ENCODE peak calls at places on chromosomes 3 and 15, in nine cellular contexts. One of them, this sample, is unnamed.

GRCh38 chr15:66789029-66790025 is 87.3 kb downstream of the SMAD6 start:
- DNase-seq in pulmonary artery endothelial cell: no peak
- DNase-seq in endothelial cell of umbilical vein: peak
- DNase-seq in RWPE2: no peak
- DNase-seq in right cardiac atrium: peak
- DNase-seq in NCI-H524: peak
- DNase-seq in pons: no peak
- DNase-seq in left ventricle myocardium superior: peak
- DNase-seq in fibroblast of the aortic adventitia: peak
- DNase-seq in this sample: no peak

GRCh38 chr3:127780536-127781400 is 41.5 kb downstream of the MGLL start:
- DNase-seq in NCI-H524: no peak
- DNase-seq in right cardiac atrium: no peak
- DNase-seq in fibroblast of the aortic adventitia: peak
- DNase-seq in RWPE2: no peak
- DNase-seq in endothelial cell of umbilical vein: no peak
- DNase-seq in pulmonary artery endothelial cell: no peak
- DNase-seq in left ventricle myocardium superior: no peak
- DNase-seq in pons: no peak
- DNase-seq in this sample: no peak

GRCh38 chr3:141240290-141241247 is 8.9 kb downstream of the PXYLP1 start:
- DNase-seq in pulmonary artery endothelial cell: no peak
- DNase-seq in left ventricle myocardium superior: no peak
- DNase-seq in endothelial cell of umbilical vein: no peak
- DNase-seq in RWPE2: no peak
- DNase-seq in fibroblast of the aortic adventitia: no peak
- DNase-seq in right cardiac atrium: no peak
- DNase-seq in pons: no peak
- DNase-seq in NCI-H524: no peak
- DNase-seq in this sample: no peak

GRCh38 chr15:82944038-82944437 is 8.5 kb downstream of the HOMER2 start:
- DNase-seq in endothelial cell of umbilical vein: no peak
- DNase-seq in pulmonary artery endothelial cell: no peak
- DNase-seq in left ventricle myocardium superior: no peak
- DNase-seq in fibroblast of the aortic adventitia: no peak
- DNase-seq in RWPE2: no peak
- DNase-seq in NCI-H524: no peak
- DNase-seq in pons: no peak
- DNase-seq in right cardiac atrium: no peak
- DNase-seq in this sample: no peak

GRCh38 chr3:133854971-133855370 is 40.7 kb downstream of the RAB6B start:
- DNase-seq in pulmonary artery endothelial cell: no peak
- DNase-seq in fibroblast of the aortic adventitia: no peak
- DNase-seq in left ventricle myocardium superior: no peak
- DNase-seq in RWPE2: no peak
- DNase-seq in pons: peak
- DNase-seq in right cardiac atrium: no peak
- DNase-seq in endothelial cell of umbilical vein: no peak
- DNase-seq in NCI-H524: no peak
- DNase-seq in this sample: peak

GRCh38 chr3:12440927-12441326 is 43.4 kb upstream of the TSEN2 start:
- DNase-seq in right cardiac atrium: peak
- DNase-seq in RWPE2: no peak
- DNase-seq in pulmonary artery endothelial cell: no peak
- DNase-seq in left ventricle myocardium superior: peak
- DNase-seq in endothelial cell of umbilical vein: no peak
- DNase-seq in pons: no peak
- DNase-seq in NCI-H524: no peak
- DNase-seq in fibroblast of the aortic adventitia: peak
- DNase-seq in this sample: peak

GRCh38 chr15:49888341-49888693 is 230.7 kb downstream of the ATP8B4 start:
- DNase-seq in NCI-H524: no peak
- DNase-seq in RWPE2: no peak
- DNase-seq in pulmonary artery endothelial cell: no peak
- DNase-seq in endothelial cell of umbilical vein: no peak
- DNase-seq in left ventricle myocardium superior: no peak
- DNase-seq in pons: no peak
- DNase-seq in right cardiac atrium: no peak
- DNase-seq in fibroblast of the aortic adventitia: no peak
- DNase-seq in this sample: no peak

GRCh38 chr15:75723847-75724660 is 11.4 kb upstream of the CSPG4 start:
- DNase-seq in RWPE2: peak
- DNase-seq in endothelial cell of umbilical vein: peak
- DNase-seq in pulmonary artery endothelial cell: peak
- DNase-seq in right cardiac atrium: peak
- DNase-seq in NCI-H524: no peak
- DNase-seq in left ventricle myocardium superior: peak
- DNase-seq in fibroblast of the aortic adventitia: peak
- DNase-seq in pons: peak
- DNase-seq in this sample: peak

GRCh38 chr15:25903024-25903581 is 40.0 kb upstream of the ATP10A start:
- DNase-seq in left ventricle myocardium superior: no peak
- DNase-seq in pulmonary artery endothelial cell: no peak
- DNase-seq in NCI-H524: no peak
- DNase-seq in fibroblast of the aortic adventitia: peak
- DNase-seq in RWPE2: no peak
- DNase-seq in pons: no peak
- DNase-seq in right cardiac atrium: no peak
- DNase-seq in endothelial cell of umbilical vein: no peak
- DNase-seq in this sample: no peak

GRCh38 chr3:122958290-122958689 is 69.3 kb downstream of the SEMA5B start:
- DNase-seq in RWPE2: no peak
- DNase-seq in left ventricle myocardium superior: no peak
- DNase-seq in fibroblast of the aortic adventitia: no peak
- DNase-seq in NCI-H524: no peak
- DNase-seq in right cardiac atrium: no peak
- DNase-seq in pons: no peak
- DNase-seq in endothelial cell of umbilical vein: no peak
- DNase-seq in pulmonary artery endothelial cell: no peak
- DNase-seq in this sample: no peak

GRCh38 chr3:157573281-157573680 is 70.1 kb upstream of the VEPH1 start:
- DNase-seq in endothelial cell of umbilical vein: no peak
- DNase-seq in pons: no peak
- DNase-seq in right cardiac atrium: no peak
- DNase-seq in NCI-H524: no peak
- DNase-seq in pulmonary artery endothelial cell: no peak
- DNase-seq in fibroblast of the aortic adventitia: peak
- DNase-seq in left ventricle myocardium superior: no peak
- DNase-seq in RWPE2: no peak
- DNase-seq in this sample: no peak

GRCh38 chr15:75042730-75043508 is 19.5 kb downstream of the PPCDC start:
- DNase-seq in pons: peak
- DNase-seq in NCI-H524: peak
- DNase-seq in right cardiac atrium: peak
- DNase-seq in left ventricle myocardium superior: peak
- DNase-seq in endothelial cell of umbilical vein: peak
- DNase-seq in fibroblast of the aortic adventitia: peak
- DNase-seq in pulmonary artery endothelial cell: no peak
- DNase-seq in RWPE2: no peak
- DNase-seq in this sample: peak

GRCh38 chr3:30203301-30203700 is 403.1 kb upstream of the TGFBR2 start:
- DNase-seq in RWPE2: no peak
- DNase-seq in fibroblast of the aortic adventitia: no peak
- DNase-seq in NCI-H524: no peak
- DNase-seq in endothelial cell of umbilical vein: no peak
- DNase-seq in pons: no peak
- DNase-seq in right cardiac atrium: no peak
- DNase-seq in left ventricle myocardium superior: no peak
- DNase-seq in pulmonary artery endothelial cell: no peak
- DNase-seq in this sample: no peak

GRCh38 chr3:126389112-126389791 is 5.5 kb upstream of the CFAP100 start:
- DNase-seq in left ventricle myocardium superior: peak
- DNase-seq in endothelial cell of umbilical vein: peak
- DNase-seq in pulmonary artery endothelial cell: peak
- DNase-seq in pons: peak
- DNase-seq in RWPE2: no peak
- DNase-seq in fibroblast of the aortic adventitia: peak
- DNase-seq in NCI-H524: peak
- DNase-seq in right cardiac atrium: peak
- DNase-seq in this sample: peak

GRCh38 chr15:57947282-57947681 is 118.2 kb downstream of the ALDH1A2 start:
- DNase-seq in NCI-H524: no peak
- DNase-seq in fibroblast of the aortic adventitia: no peak
- DNase-seq in right cardiac atrium: no peak
- DNase-seq in pons: no peak
- DNase-seq in endothelial cell of umbilical vein: peak
- DNase-seq in RWPE2: no peak
- DNase-seq in left ventricle myocardium superior: no peak
- DNase-seq in pulmonary artery endothelial cell: no peak
- DNase-seq in this sample: no peak

GRCh38 chr3:52021869-52022268 is 26.2 kb upstream of the RPL29 start:
- DNase-seq in right cardiac atrium: peak
- DNase-seq in RWPE2: no peak
- DNase-seq in pons: no peak
- DNase-seq in endothelial cell of umbilical vein: no peak
- DNase-seq in pulmonary artery endothelial cell: no peak
- DNase-seq in NCI-H524: peak
- DNase-seq in left ventricle myocardium superior: peak
- DNase-seq in fibroblast of the aortic adventitia: no peak
- DNase-seq in this sample: peak

GRCh38 chr3:39639344-39640236 is 169.8 kb upstream of the MYRIP start:
- DNase-seq in endothelial cell of umbilical vein: peak
- DNase-seq in RWPE2: peak
- DNase-seq in pons: peak
- DNase-seq in NCI-H524: no peak
- DNase-seq in pulmonary artery endothelial cell: peak
- DNase-seq in fibroblast of the aortic adventitia: peak
- DNase-seq in left ventricle myocardium superior: no peak
- DNase-seq in right cardiac atrium: no peak
- DNase-seq in this sample: no peak

GRCh38 chr3:110933786-110934415 is 137.7 kb upstream of the NECTIN3 start:
- DNase-seq in right cardiac atrium: no peak
- DNase-seq in RWPE2: no peak
- DNase-seq in endothelial cell of umbilical vein: no peak
- DNase-seq in fibroblast of the aortic adventitia: no peak
- DNase-seq in pulmonary artery endothelial cell: no peak
- DNase-seq in left ventricle myocardium superior: no peak
- DNase-seq in NCI-H524: no peak
- DNase-seq in pons: no peak
- DNase-seq in this sample: no peak

GRCh38 chr3:169628567-169628966 is 34.9 kb downstream of the MECOM start:
- DNase-seq in pulmonary artery endothelial cell: no peak
- DNase-seq in RWPE2: no peak
- DNase-seq in left ventricle myocardium superior: no peak
- DNase-seq in endothelial cell of umbilical vein: no peak
- DNase-seq in fibroblast of the aortic adventitia: no peak
- DNase-seq in pons: no peak
- DNase-seq in NCI-H524: no peak
- DNase-seq in right cardiac atrium: no peak
- DNase-seq in this sample: no peak

GRCh38 chr15:90165659-90166489 is 35.3 kb upstream of the SEMA4B start:
- DNase-seq in fibroblast of the aortic adventitia: peak
- DNase-seq in pulmonary artery endothelial cell: peak
- DNase-seq in NCI-H524: no peak
- DNase-seq in endothelial cell of umbilical vein: peak
- DNase-seq in pons: no peak
- DNase-seq in right cardiac atrium: peak
- DNase-seq in left ventricle myocardium superior: peak
- DNase-seq in RWPE2: peak
- DNase-seq in this sample: peak

GRCh38 chr3:112531358-112531781 is 30.4 kb downstream of the ATG3 start:
- DNase-seq in RWPE2: no peak
- DNase-seq in pons: peak
- DNase-seq in NCI-H524: peak
- DNase-seq in left ventricle myocardium superior: no peak
- DNase-seq in endothelial cell of umbilical vein: peak
- DNase-seq in right cardiac atrium: no peak
- DNase-seq in pulmonary artery endothelial cell: no peak
- DNase-seq in fibroblast of the aortic adventitia: peak
- DNase-seq in this sample: no peak

GRCh38 chr3:103966749-103967148 is 1400.0 kb upstream of the ALCAM start:
- DNase-seq in endothelial cell of umbilical vein: no peak
- DNase-seq in NCI-H524: no peak
- DNase-seq in RWPE2: no peak
- DNase-seq in pulmonary artery endothelial cell: no peak
- DNase-seq in fibroblast of the aortic adventitia: no peak
- DNase-seq in right cardiac atrium: no peak
- DNase-seq in left ventricle myocardium superior: no peak
- DNase-seq in pons: no peak
- DNase-seq in this sample: no peak

GRCh38 chr3:33438284-33438668 is 1.9 kb downstream of the UBP1 start:
- DNase-seq in right cardiac atrium: no peak
- DNase-seq in pons: peak
- DNase-seq in fibroblast of the aortic adventitia: peak
- DNase-seq in RWPE2: no peak
- DNase-seq in left ventricle myocardium superior: no peak
- DNase-seq in NCI-H524: peak
- DNase-seq in endothelial cell of umbilical vein: peak
- DNase-seq in pulmonary artery endothelial cell: no peak
- DNase-seq in this sample: no peak

GRCh38 chr15:81157939-81158223 is 23.8 kb downstream of the CFAP161 start:
- DNase-seq in fibroblast of the aortic adventitia: no peak
- DNase-seq in pons: no peak
- DNase-seq in RWPE2: no peak
- DNase-seq in right cardiac atrium: no peak
- DNase-seq in pulmonary artery endothelial cell: no peak
- DNase-seq in NCI-H524: no peak
- DNase-seq in left ventricle myocardium superior: no peak
- DNase-seq in endothelial cell of umbilical vein: no peak
- DNase-seq in this sample: no peak

GRCh38 chr15:90955911-90956310 is 1.2 kb downstream of the RCCD1 start:
- DNase-seq in NCI-H524: no peak
- DNase-seq in pulmonary artery endothelial cell: no peak
- DNase-seq in right cardiac atrium: no peak
- DNase-seq in left ventricle myocardium superior: no peak
- DNase-seq in RWPE2: no peak
- DNase-seq in endothelial cell of umbilical vein: no peak
- DNase-seq in pons: no peak
- DNase-seq in fibroblast of the aortic adventitia: no peak
- DNase-seq in this sample: no peak

GRCh38 chr3:163468531-163469335 is 1609.6 kb downstream of the SI start:
- DNase-seq in endothelial cell of umbilical vein: no peak
- DNase-seq in left ventricle myocardium superior: no peak
- DNase-seq in pulmonary artery endothelial cell: no peak
- DNase-seq in NCI-H524: no peak
- DNase-seq in pons: no peak
- DNase-seq in RWPE2: no peak
- DNase-seq in right cardiac atrium: no peak
- DNase-seq in fibroblast of the aortic adventitia: no peak
- DNase-seq in this sample: no peak

GRCh38 chr3:24244491-24244890 is 250.2 kb downstream of the THRB start:
- DNase-seq in pulmonary artery endothelial cell: no peak
- DNase-seq in right cardiac atrium: no peak
- DNase-seq in endothelial cell of umbilical vein: no peak
- DNase-seq in left ventricle myocardium superior: no peak
- DNase-seq in pons: no peak
- DNase-seq in NCI-H524: no peak
- DNase-seq in fibroblast of the aortic adventitia: no peak
- DNase-seq in RWPE2: no peak
- DNase-seq in this sample: no peak

GRCh38 chr15:65979316-65979715 is 110.0 kb downstream of the RAB11A start:
- DNase-seq in pulmonary artery endothelial cell: no peak
- DNase-seq in endothelial cell of umbilical vein: no peak
- DNase-seq in NCI-H524: peak
- DNase-seq in RWPE2: no peak
- DNase-seq in pons: no peak
- DNase-seq in right cardiac atrium: no peak
- DNase-seq in left ventricle myocardium superior: no peak
- DNase-seq in fibroblast of the aortic adventitia: no peak
- DNase-seq in this sample: peak

GRCh38 chr3:129892857-129893615 is 475 bp downstream of the TMCC1 start:
- DNase-seq in pons: peak
- DNase-seq in NCI-H524: peak
- DNase-seq in left ventricle myocardium superior: peak
- DNase-seq in right cardiac atrium: peak
- DNase-seq in pulmonary artery endothelial cell: no peak
- DNase-seq in RWPE2: no peak
- DNase-seq in endothelial cell of umbilical vein: peak
- DNase-seq in fibroblast of the aortic adventitia: peak
- DNase-seq in this sample: peak

GRCh38 chr3:180870008-180870733 is 42.3 kb upstream of the FXR1 start:
- DNase-seq in right cardiac atrium: peak
- DNase-seq in NCI-H524: no peak
- DNase-seq in endothelial cell of umbilical vein: peak
- DNase-seq in RWPE2: no peak
- DNase-seq in left ventricle myocardium superior: peak
- DNase-seq in pulmonary artery endothelial cell: no peak
- DNase-seq in fibroblast of the aortic adventitia: peak
- DNase-seq in pons: no peak
- DNase-seq in this sample: peak

GRCh38 chr15:100284701-100285100 is 57.1 kb downstream of the ADAMTS17 start:
- DNase-seq in RWPE2: peak
- DNase-seq in right cardiac atrium: peak
- DNase-seq in pulmonary artery endothelial cell: no peak
- DNase-seq in left ventricle myocardium superior: peak
- DNase-seq in pons: no peak
- DNase-seq in NCI-H524: no peak
- DNase-seq in endothelial cell of umbilical vein: no peak
- DNase-seq in fibroblast of the aortic adventitia: no peak
- DNase-seq in this sample: peak

This sample was measured in heart left ventricle.